ENCODE peak calls at places on chromosomes 7 and 10, in ten cellular contexts. P is transverse colon, K is cardiac fibroblast, Q is hepatocyte, B is sigmoid colon, G is AG04450, L is HFF-Myc, W is PC-9, M is astrocyte of the spinal cord, Z is fibroblast of lung. R is an unnamed sample.

GRCh38 chr7:22333680-22334141 is 23.2 kb downstream of the RAPGEF5 start:
- DNase-seq in Z (no peak), P (peak), Q (no peak), B (no peak), G (no peak), W (no peak), K (no peak), M (no peak), L (no peak), R (no peak)

GRCh38 chr7:85890244-85890811 is 703.5 kb upstream of the SEMA3D start:
- DNase-seq in Z (peak), K (peak), L (no peak), B (no peak), W (no peak), P (no peak), Q (peak), M (peak), G (no peak), R (no peak)

GRCh38 chr10:3737811-3738311 is 47.1 kb downstream of the KLF6 start:
- DNase-seq in P (no peak), Z (no peak), L (no peak), Q (no peak), G (no peak), B (no peak), K (no peak), M (no peak), W (no peak), R (no peak)

GRCh38 chr10:122939133-122939532 is 14.9 kb downstream of the C10orf88 start:
- DNase-seq in G (no peak), L (no peak), W (no peak), M (no peak), P (no peak), Z (no peak), B (no peak), Q (no peak), K (no peak), R (no peak)

GRCh38 chr7:135160098-135160857 is 10.2 kb downstream of the CYREN start:
- DNase-seq in W (no peak), Z (peak), Q (no peak), G (no peak), B (no peak), L (no peak), P (no peak), M (peak), K (peak), R (no peak)

GRCh38 chr10:96835826-96836365 is 3.8 kb downstream of the LCOR start:
- DNase-seq in L (no peak), P (no peak), B (no peak), Q (peak), K (peak), W (no peak), G (no peak), M (peak), Z (no peak), R (no peak)

GRCh38 chr10:77162697-77163096 is 474.9 kb downstream of the KCNMA1 start:
- DNase-seq in P (no peak), K (peak), Z (peak), G (no peak), L (no peak), W (peak), Q (no peak), M (peak), B (no peak), R (no peak)

GRCh38 chr7:139679731-139680594 is 97.8 kb downstream of the HIPK2 start:
- DNase-seq in Q (no peak), Z (peak), P (no peak), B (no peak), L (no peak), M (peak), G (no peak), W (no peak), K (peak), R (no peak)

GRCh38 chr10:18246967-18247366 is 106.7 kb downstream of the CACNB2 start:
- DNase-seq in M (no peak), K (no peak), P (no peak), W (no peak), Z (no peak), Q (no peak), G (no peak), B (no peak), L (no peak), R (no peak)

GRCh38 chr7:105478606-105479005 is 43.5 kb downstream of the PUS7 start:
- DNase-seq in M (no peak), K (no peak), P (no peak), Z (no peak), G (no peak), W (no peak), L (no peak), B (no peak), Q (no peak), R (no peak)

GRCh38 chr10:100886099-100886498 is 26.7 kb upstream of the SLF2 start:
- DNase-seq in Z (no peak), K (no peak), B (no peak), L (no peak), P (no peak), G (no peak), Q (no peak), M (no peak), W (no peak), R (no peak)

GRCh38 chr10:129467346-129468119 is 492 bp downstream of the MGMT start:
- DNase-seq in B (peak), P (peak), K (peak), Q (peak), Z (peak), L (no peak), G (no peak), W (no peak), M (no peak), R (no peak)

GRCh38 chr10:129464251-129464650 is 2.8 kb upstream of the MGMT start:
- DNase-seq in B (no peak), Z (no peak), P (no peak), K (no peak), G (no peak), M (no peak), Q (no peak), W (peak), L (no peak), R (no peak)

GRCh38 chr10:129468187-129468586 is 1.1 kb downstream of the MGMT start:
- DNase-seq in K (no peak), Z (no peak), G (no peak), L (no peak), M (no peak), W (no peak), P (no peak), B (no peak), Q (no peak), R (no peak)

GRCh38 chr10:129466703-129467345 is at the start of gene MGMT:
- DNase-seq in Q (peak), B (peak), L (peak), M (peak), K (peak), P (peak), W (peak), G (peak), Z (peak), R (peak)

GRCh38 chr10:129465796-129466702 is 992 bp upstream of the MGMT start:
- DNase-seq in K (no peak), G (no peak), P (peak), L (no peak), W (no peak), B (no peak), Q (no peak), M (no peak), Z (no peak), R (no peak)
- H3K4me3 ChIP-seq in K (peak), G (peak), P (peak), L (peak), W (peak), B (peak), Q (peak), M (peak), Z (peak), R (peak)

DNA sequence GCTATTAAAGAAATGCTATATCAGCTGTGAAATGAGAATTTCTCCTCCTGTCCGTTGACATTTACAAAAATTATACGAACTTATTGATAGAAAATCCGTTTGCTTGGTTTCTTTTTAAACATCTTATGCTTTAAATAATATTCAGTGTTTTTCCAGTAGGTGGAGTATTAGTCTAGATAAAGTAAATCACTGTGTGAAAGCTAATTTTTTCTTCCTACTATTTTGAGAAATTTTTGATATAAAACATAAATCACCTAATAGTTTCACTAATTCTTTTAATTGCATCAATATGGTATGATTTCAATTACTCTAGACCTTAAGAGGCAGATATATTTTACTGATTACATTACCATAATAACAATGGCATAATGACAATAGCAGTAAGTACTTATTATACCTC is 335.2 kb upstream of the C7orf33 start:
- DNase-seq in G (no peak), K (no peak), Z (no peak), Q (no peak), W (no peak), L (no peak), P (no peak), B (no peak), M (peak), R (no peak)
- TF ChIP-seq CTCF in G (no peak), K (no peak), Z (no peak), Q (peak), W (peak), L (no peak), P (no peak), B (no peak), M (no peak), R (no peak)

GRCh38 chr10:24238527-24239247 is 29.7 kb downstream of the KIAA1217 start:
- DNase-seq in Q (peak), Z (no peak), K (no peak), W (peak), M (no peak), G (no peak), B (no peak), P (peak), L (no peak), R (no peak)
- H3K4me3 ChIP-seq in Q (peak), Z (no peak), K (no peak), W (peak), M (no peak), G (no peak), B (no peak), P (peak), L (no peak), R (no peak)

DNA sequence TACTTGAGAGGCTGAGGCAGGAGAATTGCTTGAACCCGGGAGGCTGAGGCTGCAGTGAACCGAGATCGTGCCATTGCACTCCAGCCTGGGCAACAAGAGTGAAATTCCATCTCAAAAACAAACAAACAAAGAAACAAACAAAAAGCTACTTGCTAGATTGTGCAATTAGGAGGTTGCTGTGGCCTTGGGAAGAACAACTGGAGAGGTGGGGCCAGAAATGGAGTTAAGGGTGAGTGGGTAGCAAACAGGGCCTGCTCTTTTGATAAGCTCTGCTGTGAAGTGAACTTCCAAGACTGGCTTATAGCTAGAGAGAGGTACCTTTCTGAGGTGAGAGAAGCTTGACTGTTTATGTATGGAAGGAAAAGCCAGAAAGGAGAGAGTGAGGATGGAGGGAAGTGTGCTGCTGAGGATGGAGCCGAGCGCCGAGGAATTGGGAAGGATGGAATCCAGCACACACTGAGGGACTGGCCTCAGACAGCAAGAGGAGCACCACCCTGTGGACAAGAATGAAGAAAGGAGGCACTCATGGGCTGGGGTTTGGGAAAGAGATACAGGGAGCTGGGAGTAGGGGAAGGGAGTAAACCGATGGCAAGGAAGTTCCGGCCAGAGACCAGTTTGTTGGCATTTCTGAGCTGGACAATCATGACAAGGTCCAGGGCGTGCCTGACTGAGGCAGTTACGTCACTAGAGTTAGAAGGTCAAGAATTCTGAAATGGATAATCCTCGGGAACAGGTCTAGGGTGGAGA is 7.0 kb upstream of the RPEL1 start:
- DNase-seq in K (peak), W (peak), Q (peak), B (no peak), P (peak), G (peak), M (no peak), Z (peak), L (no peak), R (no peak)
- TF ChIP-seq CTCF in K (peak), W (peak), Q (peak), B (no peak), P (no peak), G (peak), M (no peak), Z (peak), L (peak), R (no peak)

R was measured in GM12864.